ENCODE peak calls at places on chromosome 11, in six cellular contexts. D, J, X, F, K and P are unnamed samples. For H3K4me1 and H3K9me3, the result is how much of the 10 kb centered on the place peaks cover.

GRCh38 chr11:19276859-19277808 is 36.4 kb upstream of the E2F8 start:
- DNase-seq in D (no peak), J (peak), X (no peak), F (no peak), K (no peak), P (no peak)

GRCh38 chr11:34234086-34234740 is 123.6 kb downstream of the ABTB2 start:
- DNase-seq in D (no peak), J (no peak), X (no peak), F (peak), K (no peak), P (peak)

GRCh38 chr11:82547163-82547560 is 186.5 kb downstream of the FAM181B start:
- DNase-seq in D (no peak), J (no peak), X (no peak), F (no peak), K (no peak), P (no peak)

GRCh38 chr11:116096596-116096995 is 592.4 kb upstream of the CADM1 start:
- DNase-seq in D (no peak), J (no peak), X (no peak), F (no peak), K (no peak), P (no peak)

GRCh38 chr11:114399903-114400221 is 449 bp downstream of the C11orf71 start:
- DNase-seq in D (no peak), J (peak), X (no peak), F (no peak), K (no peak), P (no peak)

GRCh38 chr11:122339661-122340060 is 223.6 kb upstream of the BLID start:
- DNase-seq in D (no peak), J (no peak), X (no peak), F (no peak), K (no peak), P (no peak)

GRCh38 chr11:72224587-72225410 is at the start of gene INPPL1:
- DNase-seq in D (no peak), J (peak), X (peak), F (peak), K (peak), P (no peak)

GRCh38 chr11:28860898-28861297 is 752.7 kb downstream of the METTL15 start:
- DNase-seq in D (no peak), J (no peak), X (no peak), F (no peak), K (no peak), P (no peak)

GRCh38 chr11:12695221-12695794 is 21.1 kb downstream of the TEAD1 start:
- DNase-seq in D (no peak), J (no peak), X (no peak), F (no peak), K (no peak), P (no peak)
- H3K4me1 ChIP-seq in D (half or more), J (under half), X (under half), F (under half), K (under half), P (under half)

DNA sequence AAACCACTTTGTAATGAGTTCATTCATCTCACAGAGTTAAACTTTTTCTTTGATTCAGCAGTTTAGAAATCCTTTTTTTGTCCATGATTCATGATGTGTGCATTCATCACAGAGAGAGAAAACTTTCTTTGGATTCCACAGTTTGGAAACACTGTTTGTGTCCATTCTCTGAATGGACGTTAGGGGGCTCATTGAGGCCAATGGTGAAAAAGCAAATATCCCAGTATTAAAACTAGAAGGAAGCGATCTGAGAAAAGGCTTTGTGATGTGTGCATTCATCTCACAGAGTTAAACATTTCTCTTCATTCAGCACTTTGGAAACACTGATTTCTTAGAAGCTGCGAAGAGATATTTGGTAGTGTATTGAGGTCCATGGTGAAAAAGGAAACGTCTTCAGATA is 155.6 kb upstream of the TRIM48 start:
- DNase-seq in D (no peak), J (no peak), X (no peak), F (no peak), K (no peak), P (no peak)
- H3K9me3 ChIP-seq in D (under half), J (under half), X (under half), F (under half), K (under half), P (under half)

GRCh38 chr11:1536065-1536843 is 35.8 kb downstream of the DUSP8 start:
- DNase-seq in D (no peak), J (no peak), X (no peak), F (no peak), K (no peak), P (no peak)
- H3K4me1 ChIP-seq in D (half or more), J (under half), X (under half), F (half or more), K (under half), P (under half)

DNA sequence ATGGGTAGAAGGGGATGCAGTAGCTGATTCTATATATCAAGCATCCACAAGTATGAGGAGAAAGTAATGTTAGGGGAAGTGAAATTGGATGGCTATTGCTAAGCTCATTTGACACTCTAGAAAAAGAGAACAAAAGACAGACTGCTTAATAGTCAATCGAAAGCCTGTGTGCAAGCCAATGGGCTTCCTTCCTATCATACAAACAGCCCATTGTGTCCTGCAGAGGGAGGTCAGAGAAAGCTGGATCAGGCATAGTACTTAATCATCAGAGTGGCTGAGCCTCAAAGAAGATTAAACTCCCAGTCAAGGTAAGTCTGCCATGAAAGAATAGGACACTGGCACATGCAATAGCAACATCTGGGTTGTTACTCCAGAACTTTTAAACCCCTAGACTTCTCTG is 50.9 kb upstream of the PGR start:
- DNase-seq in D (no peak), J (no peak), X (no peak), F (no peak), K (no peak), P (no peak)
- H3K9me3 ChIP-seq in D (under half), J (under half), X (under half), F (under half), K (under half), P (under half)

GRCh38 chr11:117228091-117228490 is 3.8 kb downstream of the PCSK7 start:
- DNase-seq in D (no peak), J (no peak), X (no peak), F (no peak), K (no peak), P (no peak)
- H3K4me1 ChIP-seq in D (under half), J (under half), X (under half), F (under half), K (under half), P (under half)

DNA sequence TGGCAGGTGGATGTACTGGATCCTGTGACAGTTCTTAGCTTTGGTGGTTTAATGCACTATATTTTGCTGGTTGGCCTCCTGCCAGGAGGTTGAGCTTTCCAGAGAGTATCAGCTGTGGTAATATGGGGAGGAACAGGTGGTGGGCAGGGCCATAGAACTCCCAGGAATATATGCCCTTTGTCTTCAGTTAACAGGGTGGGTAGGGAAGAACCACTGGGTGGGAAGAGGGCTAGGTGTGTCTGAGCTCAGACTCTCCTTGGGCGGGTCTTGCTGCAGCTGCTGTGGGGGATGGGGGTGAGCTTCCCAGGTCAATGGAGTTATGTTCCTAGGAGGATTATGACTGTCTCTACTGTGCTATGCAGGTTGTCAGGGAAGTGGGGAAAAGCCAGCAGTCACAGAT is 203.8 kb downstream of the DLG2 start:
- DNase-seq in D (no peak), J (no peak), X (no peak), F (no peak), K (no peak), P (no peak)
- H3K9me3 ChIP-seq in D (under half), J (under half), X (under half), F (under half), K (under half), P (under half)

GRCh38 chr11:119336744-119337469 is 2.6 kb downstream of the RNF26 start:
- DNase-seq in D (no peak), J (no peak), X (no peak), F (no peak), K (no peak), P (no peak)
- H3K4me1 ChIP-seq in D (under half), J (under half), X (under half), F (under half), K (under half), P (under half)